ENCODE peak calls at places on chromosomes 2 and 18, in seven cellular contexts. B, V, Z, W, M, O and S are unnamed samples.

GRCh38 chr18:4589056-4589800 is 134.1 kb upstream of the DLGAP1 start:
- DNase-seq in B (no peak), V (no peak), Z (no peak), W (no peak), M (no peak), O (no peak), S (no peak)

GRCh38 chr18:48166971-48167370 is 236.5 kb upstream of the SMAD2 start:
- DNase-seq in B (no peak), V (no peak), Z (no peak), W (peak), M (peak), O (no peak), S (no peak)

GRCh38 chr2:179818546-179818945 is 42.9 kb downstream of the ZNF385B start:
- DNase-seq in B (no peak), V (no peak), Z (peak), W (no peak), M (no peak), O (no peak), S (no peak)

GRCh38 chr18:23108496-23108895 is 26.8 kb upstream of the CABLES1 start:
- DNase-seq in B (no peak), V (no peak), Z (no peak), W (no peak), M (no peak), O (no peak), S (no peak)

GRCh38 chr18:39564716-39565115 is 1999.1 kb upstream of the CELF4 start:
- DNase-seq in B (no peak), V (no peak), Z (no peak), W (no peak), M (no peak), O (no peak), S (no peak)

GRCh38 chr2:215870986-215871385 is 142.4 kb downstream of the MREG start:
- DNase-seq in B (no peak), V (no peak), Z (no peak), W (no peak), M (no peak), O (no peak), S (no peak)

GRCh38 chr2:163779970-163780597 is 44.3 kb upstream of the FIGN start:
- DNase-seq in B (no peak), V (no peak), Z (no peak), W (peak), M (no peak), O (peak), S (no peak)

GRCh38 chr2:202758638-202759037 is 112.9 kb downstream of the ICA1L start:
- DNase-seq in B (no peak), V (no peak), Z (no peak), W (no peak), M (no peak), O (no peak), S (no peak)

GRCh38 chr2:207241198-207241597 is 75.5 kb upstream of the KLF7 start:
- DNase-seq in B (peak), V (no peak), Z (no peak), W (no peak), M (no peak), O (no peak), S (no peak)

GRCh38 chr18:79642626-79643025 is 37.0 kb upstream of the CTDP1 start:
- DNase-seq in B (no peak), V (no peak), Z (no peak), W (no peak), M (peak), O (no peak), S (no peak)

GRCh38 chr2:28321426-28321825 is 71.2 kb upstream of the FOSL2 start:
- DNase-seq in B (peak), V (no peak), Z (no peak), W (no peak), M (no peak), O (no peak), S (no peak)

GRCh38 chr2:216665240-216665639 is 30.1 kb downstream of the IGFBP5 start:
- DNase-seq in B (no peak), V (peak), Z (no peak), W (no peak), M (no peak), O (peak), S (peak)

GRCh38 chr2:170897108-170897507 is 31.9 kb upstream of the GORASP2 start:
- DNase-seq in B (no peak), V (no peak), Z (no peak), W (no peak), M (no peak), O (no peak), S (no peak)
- TF ChIP-seq POLR2A in B (no peak), V (no peak), Z (no peak), W (no peak), M (no peak), O (no peak), S (no peak)

GRCh38 chr2:153866595-153866994 is 5.1 kb upstream of the GALNT13 start:
- DNase-seq in B (no peak), V (no peak), Z (no peak), W (no peak), M (no peak), O (no peak), S (no peak)

GRCh38 chr2:153858250-153858649 is 13.5 kb upstream of the GALNT13 start:
- DNase-seq in B (no peak), V (no peak), Z (no peak), W (no peak), M (no peak), O (no peak), S (no peak)

GRCh38 chr2:153864022-153864421 is 7.7 kb upstream of the GALNT13 start:
- DNase-seq in B (no peak), V (no peak), Z (no peak), W (no peak), M (no peak), O (no peak), S (no peak)
- TF ChIP-seq POLR2A in B (no peak), V (no peak), Z (no peak), W (no peak), M (no peak), O (no peak), S (no peak)

GRCh38 chr18:675307-675706 is 17.9 kb downstream of the TYMS start:
- DNase-seq in B (no peak), V (no peak), Z (no peak), W (no peak), M (no peak), O (no peak), S (no peak)
- TF ChIP-seq POLR2A in B (no peak), V (no peak), Z (no peak), W (no peak), M (no peak), O (no peak), S (no peak)

DNA sequence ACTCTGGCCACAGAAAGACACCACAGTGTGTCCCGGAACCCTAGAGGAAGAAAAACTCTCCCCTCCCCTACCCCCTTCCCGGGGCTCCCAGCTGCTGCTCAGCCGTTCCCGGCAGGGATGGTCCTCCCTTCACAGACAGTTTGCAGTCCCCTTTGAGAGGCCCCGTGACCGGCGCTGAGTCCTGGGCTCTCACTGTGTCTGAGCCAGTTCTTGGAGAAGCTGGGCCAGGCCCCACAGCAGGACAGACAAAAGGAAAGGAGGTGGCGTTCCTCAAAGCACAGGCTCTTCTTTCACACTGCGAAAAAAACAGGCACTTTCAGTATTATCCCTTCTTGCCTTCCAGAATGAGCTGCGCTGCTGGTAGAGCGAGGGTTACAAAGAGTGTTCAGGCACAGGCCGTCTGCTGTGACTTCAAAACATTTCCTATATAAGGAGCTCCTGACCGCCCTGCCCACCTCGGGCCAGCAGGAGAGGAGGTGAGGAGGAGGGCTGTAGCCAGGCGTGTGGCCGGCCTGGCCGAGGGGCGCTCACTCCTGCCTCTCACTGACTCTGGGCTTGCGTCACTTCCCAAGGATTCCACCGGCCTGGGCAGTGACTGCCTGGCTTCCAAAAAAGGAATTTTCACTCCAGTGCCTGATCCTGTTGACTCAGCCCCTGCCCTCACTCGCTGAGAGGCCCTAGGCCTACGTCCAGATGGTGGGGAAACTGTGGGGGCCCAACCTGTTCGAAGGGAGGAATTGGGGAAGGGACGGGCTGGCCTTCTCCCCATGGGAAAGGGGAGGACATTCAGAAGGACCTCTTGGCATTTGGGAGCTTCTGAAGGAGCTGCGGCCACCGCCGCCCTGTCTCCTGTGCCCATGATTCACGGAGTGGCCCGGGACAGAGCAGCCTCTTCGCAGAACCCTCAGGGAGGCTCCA is 24.9 kb downstream of the CIDEA start:
- DNase-seq in B (peak), V (peak), Z (peak), W (peak), M (peak), O (peak), S (peak)
- TF ChIP-seq POLR2A in B (peak), V (peak), Z (peak), W (no peak), M (no peak), O (no peak), S (peak)

DNA sequence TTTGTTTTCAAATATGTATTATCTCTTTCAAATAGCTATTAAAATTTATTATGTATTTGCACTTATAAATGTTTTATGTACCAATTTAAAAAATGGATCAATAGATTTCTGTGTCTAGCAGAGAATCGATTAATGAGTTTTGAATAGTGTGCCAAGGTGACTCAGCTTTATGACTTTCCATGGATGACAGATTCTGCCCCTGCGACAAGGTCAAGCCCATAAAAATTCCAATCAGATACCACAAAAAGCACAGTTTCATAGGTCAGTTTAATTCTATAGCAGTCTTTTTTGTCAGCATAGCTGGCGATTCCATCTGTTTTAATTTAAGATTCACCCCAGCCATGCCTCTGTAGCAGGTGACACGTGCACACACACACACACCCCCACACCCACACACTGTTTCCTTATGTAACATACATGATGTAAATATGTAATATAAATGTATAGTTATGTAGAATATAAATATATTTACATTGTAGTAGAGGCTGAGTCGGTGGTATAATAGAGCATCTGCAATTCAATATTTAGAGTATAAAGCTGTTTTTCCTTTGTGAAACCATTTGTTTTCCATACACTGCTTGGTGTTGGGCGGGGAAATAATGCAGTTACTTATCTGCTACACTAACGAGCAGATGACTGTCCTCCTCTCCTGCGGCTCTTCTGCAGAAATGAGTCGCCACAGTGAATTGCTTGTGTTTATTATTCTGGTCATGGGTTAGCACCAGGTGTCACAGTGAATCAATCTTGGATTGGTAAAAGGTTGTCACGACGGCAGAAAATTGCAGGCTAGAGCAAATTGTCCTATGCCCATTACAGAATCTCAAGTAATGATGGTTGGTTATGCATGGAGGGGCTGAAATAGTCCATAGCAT is 29.1 kb downstream of the RAB31 start:
- DNase-seq in B (peak), V (no peak), Z (no peak), W (peak), M (no peak), O (no peak), S (no peak)
- TF ChIP-seq POLR2A in B (no peak), V (no peak), Z (no peak), W (no peak), M (no peak), O (no peak), S (no peak)

GRCh38 chr2:219453691-219454131 is 19.1 kb downstream of the SPEG start:
- DNase-seq in B (peak), V (no peak), Z (no peak), W (no peak), M (no peak), O (peak), S (no peak)
- TF ChIP-seq POLR2A in B (no peak), V (no peak), Z (no peak), W (no peak), M (no peak), O (no peak), S (no peak)

GRCh38 chr2:233092446-233093438 is 32.6 kb downstream of the INPP5D start:
- DNase-seq in B (no peak), V (no peak), Z (no peak), W (peak), M (no peak), O (no peak), S (no peak)
- TF ChIP-seq POLR2A in B (no peak), V (no peak), Z (no peak), W (no peak), M (no peak), O (no peak), S (no peak)

GRCh38 chr2:187003038-187003543 is 154.1 kb upstream of the ZSWIM2 start:
- DNase-seq in B (no peak), V (peak), Z (no peak), W (no peak), M (no peak), O (no peak), S (no peak)
- TF ChIP-seq POLR2A in B (no peak), V (no peak), Z (no peak), W (no peak), M (no peak), O (no peak), S (no peak)